ENCODE peak calls at places on chromosomes 6 and 20, in nine cellular contexts. One of them, this sample, is unnamed.

GRCh38 chr6:11419763-11420453 is 117.6 kb upstream of the TMEM170B start:
- DNase-seq in mucosa of descending colon: no peak
- DNase-seq in adrenal gland: no peak
- DNase-seq in fibroblast of lung: no peak
- DNase-seq in AG09309: no peak
- DNase-seq in WTC11: no peak
- DNase-seq in fibroblast of pulmonary artery: no peak
- DNase-seq in pancreas: no peak
- DNase-seq in endothelial cell of umbilical vein: no peak
- DNase-seq in this sample: no peak

GRCh38 chr6:45961125-45961524 is 54.5 kb downstream of the CLIC5 start:
- DNase-seq in mucosa of descending colon: no peak
- DNase-seq in adrenal gland: no peak
- DNase-seq in fibroblast of lung: peak; percentile 11
- DNase-seq in AG09309: no peak
- DNase-seq in WTC11: no peak
- DNase-seq in fibroblast of pulmonary artery: peak; percentile 45
- DNase-seq in pancreas: no peak
- DNase-seq in endothelial cell of umbilical vein: no peak
- DNase-seq in this sample: no peak

GRCh38 chr6:20678831-20679352 is 144.6 kb downstream of the CDKAL1 start:
- DNase-seq in mucosa of descending colon: no peak
- DNase-seq in adrenal gland: no peak
- DNase-seq in fibroblast of lung: no peak
- DNase-seq in AG09309: no peak
- DNase-seq in WTC11: no peak
- DNase-seq in fibroblast of pulmonary artery: no peak
- DNase-seq in pancreas: no peak
- DNase-seq in endothelial cell of umbilical vein: no peak
- DNase-seq in this sample: no peak

GRCh38 chr6:88380618-88381288 is 214.6 kb upstream of the CNR1 start:
- DNase-seq in mucosa of descending colon: no peak
- DNase-seq in adrenal gland: no peak
- DNase-seq in fibroblast of lung: no peak
- DNase-seq in AG09309: no peak
- DNase-seq in WTC11: no peak
- DNase-seq in fibroblast of pulmonary artery: peak; percentile 38
- DNase-seq in pancreas: no peak
- DNase-seq in endothelial cell of umbilical vein: peak; percentile 34
- DNase-seq in this sample: no peak

GRCh38 chr20:13299401-13299800 is 78.3 kb downstream of the ISM1 start:
- DNase-seq in mucosa of descending colon: no peak
- DNase-seq in adrenal gland: no peak
- DNase-seq in fibroblast of lung: no peak
- DNase-seq in AG09309: no peak
- DNase-seq in WTC11: no peak
- DNase-seq in fibroblast of pulmonary artery: no peak
- DNase-seq in pancreas: no peak
- DNase-seq in endothelial cell of umbilical vein: no peak
- DNase-seq in this sample: no peak

GRCh38 chr6:163738725-163739124 is 324.2 kb downstream of the QKI start:
- DNase-seq in mucosa of descending colon: no peak
- DNase-seq in adrenal gland: no peak
- DNase-seq in fibroblast of lung: peak; percentile 53
- DNase-seq in AG09309: no peak
- DNase-seq in WTC11: no peak
- DNase-seq in fibroblast of pulmonary artery: no peak
- DNase-seq in pancreas: no peak
- DNase-seq in endothelial cell of umbilical vein: no peak
- DNase-seq in this sample: no peak

GRCh38 chr20:25541676-25542075 is 43.7 kb downstream of the NINL start:
- DNase-seq in mucosa of descending colon: no peak
- DNase-seq in adrenal gland: no peak
- DNase-seq in fibroblast of lung: peak; percentile 41
- DNase-seq in AG09309: no peak
- DNase-seq in WTC11: no peak
- DNase-seq in fibroblast of pulmonary artery: peak; percentile 75
- DNase-seq in pancreas: no peak
- DNase-seq in endothelial cell of umbilical vein: no peak
- DNase-seq in this sample: no peak

GRCh38 chr6:156720739-156721714 is 56.2 kb upstream of the ARID1B start:
- DNase-seq in mucosa of descending colon: peak; percentile 58
- DNase-seq in adrenal gland: no peak
- DNase-seq in fibroblast of lung: no peak
- DNase-seq in AG09309: no peak
- DNase-seq in WTC11: peak; percentile 69
- DNase-seq in fibroblast of pulmonary artery: peak; percentile 18
- DNase-seq in pancreas: peak; percentile 61
- DNase-seq in endothelial cell of umbilical vein: peak; percentile 19
- DNase-seq in this sample: peak; percentile 79

GRCh38 chr6:70763754-70764153 is 96.1 kb downstream of the SMAP1 start:
- DNase-seq in mucosa of descending colon: no peak
- DNase-seq in adrenal gland: no peak
- DNase-seq in fibroblast of lung: no peak
- DNase-seq in AG09309: no peak
- DNase-seq in WTC11: no peak
- DNase-seq in fibroblast of pulmonary artery: peak; percentile 9
- DNase-seq in pancreas: no peak
- DNase-seq in endothelial cell of umbilical vein: no peak
- DNase-seq in this sample: no peak

GRCh38 chr20:37323985-37324384 is 22.0 kb upstream of the SRC start:
- DNase-seq in mucosa of descending colon: no peak
- DNase-seq in adrenal gland: no peak
- DNase-seq in fibroblast of lung: peak; percentile 69
- DNase-seq in AG09309: peak; percentile 80
- DNase-seq in WTC11: no peak
- DNase-seq in fibroblast of pulmonary artery: peak; percentile 72
- DNase-seq in pancreas: no peak
- DNase-seq in endothelial cell of umbilical vein: no peak
- DNase-seq in this sample: no peak

GRCh38 chr6:53236241-53236640 is 87.6 kb upstream of the GCM1 start:
- DNase-seq in mucosa of descending colon: no peak
- DNase-seq in adrenal gland: no peak
- DNase-seq in fibroblast of lung: no peak
- DNase-seq in AG09309: no peak
- DNase-seq in WTC11: no peak
- DNase-seq in fibroblast of pulmonary artery: no peak
- DNase-seq in pancreas: no peak
- DNase-seq in endothelial cell of umbilical vein: no peak
- DNase-seq in this sample: no peak

GRCh38 chr6:3026811-3027626 is 27.3 kb downstream of the NQO2 start:
- DNase-seq in mucosa of descending colon: no peak
- DNase-seq in adrenal gland: no peak
- DNase-seq in fibroblast of lung: no peak
- DNase-seq in AG09309: no peak
- DNase-seq in WTC11: no peak
- DNase-seq in fibroblast of pulmonary artery: no peak
- DNase-seq in pancreas: no peak
- DNase-seq in endothelial cell of umbilical vein: no peak
- DNase-seq in this sample: no peak

GRCh38 chr6:148147431-148147830 is 195.2 kb upstream of the SASH1 start:
- DNase-seq in mucosa of descending colon: no peak
- DNase-seq in adrenal gland: no peak
- DNase-seq in fibroblast of lung: no peak
- DNase-seq in AG09309: no peak
- DNase-seq in WTC11: no peak
- DNase-seq in fibroblast of pulmonary artery: no peak
- DNase-seq in pancreas: no peak
- DNase-seq in endothelial cell of umbilical vein: peak; percentile 12
- DNase-seq in this sample: no peak
- TF ChIP-seq CTCF in mucosa of descending colon: no peak
- TF ChIP-seq CTCF in adrenal gland: no peak
- TF ChIP-seq CTCF in fibroblast of lung: no peak
- TF ChIP-seq CTCF in AG09309: no peak
- TF ChIP-seq CTCF in WTC11: no peak
- TF ChIP-seq CTCF in fibroblast of pulmonary artery: no peak
- TF ChIP-seq CTCF in pancreas: no peak
- TF ChIP-seq CTCF in endothelial cell of umbilical vein: no peak
- TF ChIP-seq CTCF in this sample: no peak

GRCh38 chr6:1178590-1178989 is 133.3 kb upstream of the FOXQ1 start:
- DNase-seq in mucosa of descending colon: no peak
- DNase-seq in adrenal gland: no peak
- DNase-seq in fibroblast of lung: no peak
- DNase-seq in AG09309: no peak
- DNase-seq in WTC11: no peak
- DNase-seq in fibroblast of pulmonary artery: no peak
- DNase-seq in pancreas: no peak
- DNase-seq in endothelial cell of umbilical vein: no peak
- DNase-seq in this sample: no peak

GRCh38 chr6:1184318-1184717 is 127.6 kb upstream of the FOXQ1 start:
- DNase-seq in mucosa of descending colon: no peak
- DNase-seq in adrenal gland: no peak
- DNase-seq in fibroblast of lung: no peak
- DNase-seq in AG09309: no peak
- DNase-seq in WTC11: no peak
- DNase-seq in fibroblast of pulmonary artery: no peak
- DNase-seq in pancreas: no peak
- DNase-seq in endothelial cell of umbilical vein: no peak
- DNase-seq in this sample: no peak

GRCh38 chr6:1181939-1182338 is 130.0 kb upstream of the FOXQ1 start:
- DNase-seq in mucosa of descending colon: no peak
- DNase-seq in adrenal gland: no peak
- DNase-seq in fibroblast of lung: no peak
- DNase-seq in AG09309: no peak
- DNase-seq in WTC11: no peak
- DNase-seq in fibroblast of pulmonary artery: no peak
- DNase-seq in pancreas: no peak
- DNase-seq in endothelial cell of umbilical vein: no peak
- DNase-seq in this sample: no peak

GRCh38 chr6:1179571-1180459 is 132.1 kb upstream of the FOXQ1 start:
- DNase-seq in mucosa of descending colon: no peak
- DNase-seq in adrenal gland: no peak
- DNase-seq in fibroblast of lung: no peak
- DNase-seq in AG09309: no peak
- DNase-seq in WTC11: no peak
- DNase-seq in fibroblast of pulmonary artery: no peak
- DNase-seq in pancreas: no peak
- DNase-seq in endothelial cell of umbilical vein: no peak
- DNase-seq in this sample: no peak

GRCh38 chr6:1182722-1183521 is 129.0 kb upstream of the FOXQ1 start:
- DNase-seq in mucosa of descending colon: no peak
- DNase-seq in adrenal gland: no peak
- DNase-seq in fibroblast of lung: no peak
- DNase-seq in AG09309: no peak
- DNase-seq in WTC11: no peak
- DNase-seq in fibroblast of pulmonary artery: no peak
- DNase-seq in pancreas: no peak
- DNase-seq in endothelial cell of umbilical vein: no peak
- DNase-seq in this sample: no peak
- TF ChIP-seq CTCF in mucosa of descending colon: no peak
- TF ChIP-seq CTCF in adrenal gland: no peak
- TF ChIP-seq CTCF in fibroblast of lung: no peak
- TF ChIP-seq CTCF in AG09309: no peak
- TF ChIP-seq CTCF in WTC11: no peak
- TF ChIP-seq CTCF in fibroblast of pulmonary artery: no peak
- TF ChIP-seq CTCF in pancreas: no peak
- TF ChIP-seq CTCF in endothelial cell of umbilical vein: no peak
- TF ChIP-seq CTCF in this sample: no peak

DNA sequence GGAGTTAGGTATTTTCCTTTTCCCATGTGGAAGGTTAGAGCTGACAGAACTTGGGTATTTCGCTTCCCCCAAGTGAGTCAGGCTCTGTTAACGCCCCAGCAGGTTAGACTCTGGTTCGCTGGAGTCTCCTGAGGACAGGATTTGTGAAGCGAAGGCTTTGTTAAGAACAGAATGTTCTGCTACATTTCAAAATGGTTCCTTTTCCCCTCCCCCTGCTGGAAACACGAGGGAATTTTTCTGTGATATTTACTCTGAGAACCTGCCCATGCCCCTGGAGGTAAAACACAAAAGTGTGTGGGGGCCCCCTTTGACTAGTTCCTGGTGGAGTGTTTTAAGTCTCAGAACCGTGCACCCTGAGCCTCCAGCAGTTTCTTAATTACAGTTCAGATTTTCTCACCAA is 731.4 kb upstream of the CITED2 start:
- DNase-seq in mucosa of descending colon: no peak
- DNase-seq in adrenal gland: no peak
- DNase-seq in fibroblast of lung: peak; percentile 17
- DNase-seq in AG09309: no peak
- DNase-seq in WTC11: peak; percentile 20
- DNase-seq in fibroblast of pulmonary artery: peak; percentile 30
- DNase-seq in pancreas: no peak
- DNase-seq in endothelial cell of umbilical vein: no peak
- DNase-seq in this sample: no peak
- TF ChIP-seq CTCF in mucosa of descending colon: no peak
- TF ChIP-seq CTCF in adrenal gland: no peak
- TF ChIP-seq CTCF in fibroblast of lung: peak; percentile 40
- TF ChIP-seq CTCF in AG09309: no peak
- TF ChIP-seq CTCF in WTC11: no peak
- TF ChIP-seq CTCF in fibroblast of pulmonary artery: peak; percentile 32
- TF ChIP-seq CTCF in pancreas: no peak
- TF ChIP-seq CTCF in endothelial cell of umbilical vein: no peak
- TF ChIP-seq CTCF in this sample: no peak

GRCh38 chr20:32995802-32996201 is 8.4 kb downstream of the SUN5 start:
- DNase-seq in mucosa of descending colon: no peak
- DNase-seq in adrenal gland: no peak
- DNase-seq in fibroblast of lung: no peak
- DNase-seq in AG09309: no peak
- DNase-seq in WTC11: no peak
- DNase-seq in fibroblast of pulmonary artery: no peak
- DNase-seq in pancreas: no peak
- DNase-seq in endothelial cell of umbilical vein: no peak
- DNase-seq in this sample: no peak
- TF ChIP-seq CTCF in mucosa of descending colon: no peak
- TF ChIP-seq CTCF in adrenal gland: no peak
- TF ChIP-seq CTCF in fibroblast of lung: peak; percentile 3
- TF ChIP-seq CTCF in AG09309: no peak
- TF ChIP-seq CTCF in WTC11: peak; percentile 20
- TF ChIP-seq CTCF in fibroblast of pulmonary artery: no peak
- TF ChIP-seq CTCF in pancreas: no peak
- TF ChIP-seq CTCF in endothelial cell of umbilical vein: no peak
- TF ChIP-seq CTCF in this sample: no peak

DNA sequence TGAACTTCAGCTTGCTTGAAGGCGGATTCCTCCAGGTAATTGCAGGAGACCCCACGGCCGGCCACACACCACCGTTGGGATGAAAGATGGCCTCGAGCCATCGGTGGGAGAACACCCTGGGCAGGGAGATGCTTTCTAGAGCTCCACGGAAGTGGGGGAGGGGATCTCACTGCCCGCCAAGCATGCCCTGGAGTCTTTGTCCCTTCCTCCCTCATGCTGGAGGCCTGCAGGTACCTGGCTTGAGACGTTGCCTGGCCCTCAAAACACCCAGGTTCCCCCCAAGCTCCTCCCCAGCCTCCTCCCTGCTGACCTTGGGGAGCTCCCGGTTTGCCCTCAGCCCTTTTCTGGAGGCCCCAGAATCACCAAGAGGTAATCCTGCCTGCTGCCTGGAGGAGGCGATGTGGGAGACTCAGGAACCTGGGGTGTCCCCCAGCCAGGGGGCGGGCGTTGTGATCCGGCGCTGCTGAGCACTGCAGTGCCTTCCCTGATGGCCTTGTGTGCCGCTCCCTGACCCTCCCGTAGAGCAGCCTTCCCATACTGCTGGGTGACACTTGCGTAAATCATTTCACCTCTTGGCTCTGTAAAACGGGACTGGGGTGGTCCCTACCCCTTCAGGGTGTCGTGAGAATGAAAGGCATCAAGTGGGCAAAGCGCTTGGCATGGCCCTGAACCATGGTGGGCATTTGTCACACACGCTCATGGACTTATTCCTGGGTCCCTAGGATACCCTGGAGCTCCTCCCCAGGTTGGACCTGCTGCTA is 91.4 kb downstream of the CEBPB start:
- DNase-seq in mucosa of descending colon: peak; percentile 23
- DNase-seq in adrenal gland: no peak
- DNase-seq in fibroblast of lung: no peak
- DNase-seq in AG09309: no peak
- DNase-seq in WTC11: peak; percentile 69
- DNase-seq in fibroblast of pulmonary artery: no peak
- DNase-seq in pancreas: no peak
- DNase-seq in endothelial cell of umbilical vein: no peak
- DNase-seq in this sample: no peak
- TF ChIP-seq CTCF in mucosa of descending colon: no peak
- TF ChIP-seq CTCF in adrenal gland: no peak
- TF ChIP-seq CTCF in fibroblast of lung: peak; percentile 17
- TF ChIP-seq CTCF in AG09309: peak; percentile 17
- TF ChIP-seq CTCF in WTC11: no peak
- TF ChIP-seq CTCF in fibroblast of pulmonary artery: no peak
- TF ChIP-seq CTCF in pancreas: no peak
- TF ChIP-seq CTCF in endothelial cell of umbilical vein: no peak
- TF ChIP-seq CTCF in this sample: no peak